ENCODE peak calls at places on chromosome 10, in six cellular contexts. One of them, this sample, is unnamed.

GRCh38 chr10:87658383-87658795 is 1.3 kb upstream of the PAPSS2 start:
- DNase-seq in GM23338: no peak
- DNase-seq in right atrium auricular region: no peak
- DNase-seq in skeletal muscle cell: no peak
- DNase-seq in aorta: no peak
- DNase-seq in fibroblast of pulmonary artery: no peak
- DNase-seq in this sample: no peak

GRCh38 chr10:129800-130199 is 5.5 kb upstream of the ZMYND11 start:
- DNase-seq in right atrium auricular region: no peak
- DNase-seq in fibroblast of pulmonary artery: no peak
- DNase-seq in aorta: no peak
- DNase-seq in GM23338: no peak
- DNase-seq in skeletal muscle cell: no peak
- DNase-seq in this sample: no peak

GRCh38 chr10:86646532-86646931 is 7.8 kb upstream of the OPN4 start:
- DNase-seq in fibroblast of pulmonary artery: no peak
- DNase-seq in right atrium auricular region: peak; percentile 40
- DNase-seq in aorta: no peak
- DNase-seq in skeletal muscle cell: no peak
- DNase-seq in GM23338: no peak
- DNase-seq in this sample: no peak

GRCh38 chr10:30433286-30433778 is 652 bp upstream of the MAP3K8 start:
- DNase-seq in right atrium auricular region: peak; percentile 95
- DNase-seq in aorta: peak; percentile 91
- DNase-seq in fibroblast of pulmonary artery: peak; percentile 86
- DNase-seq in skeletal muscle cell: no peak
- DNase-seq in GM23338: peak; percentile 87
- DNase-seq in this sample: peak; percentile 68

GRCh38 chr10:103765981-103766380 is 89.4 kb downstream of the SH3PXD2A start:
- DNase-seq in skeletal muscle cell: no peak
- DNase-seq in GM23338: no peak
- DNase-seq in aorta: no peak
- DNase-seq in right atrium auricular region: no peak
- DNase-seq in fibroblast of pulmonary artery: no peak
- DNase-seq in this sample: no peak

GRCh38 chr10:118276203-118276602 is 65.9 kb downstream of the FAM204A start:
- DNase-seq in fibroblast of pulmonary artery: no peak
- DNase-seq in skeletal muscle cell: no peak
- DNase-seq in right atrium auricular region: no peak
- DNase-seq in aorta: no peak
- DNase-seq in GM23338: no peak
- DNase-seq in this sample: peak; percentile 8

GRCh38 chr10:114174462-114175190 is 623 bp upstream of the CCDC186 start:
- DNase-seq in GM23338: peak; percentile 45
- DNase-seq in aorta: peak; percentile 66
- DNase-seq in right atrium auricular region: peak; percentile 78
- DNase-seq in skeletal muscle cell: peak; percentile 52
- DNase-seq in fibroblast of pulmonary artery: peak; percentile 53
- DNase-seq in this sample: peak; percentile 79

GRCh38 chr10:35182631-35183510 is 56.2 kb downstream of the CREM start:
- DNase-seq in skeletal muscle cell: no peak
- DNase-seq in aorta: no peak
- DNase-seq in fibroblast of pulmonary artery: no peak
- DNase-seq in right atrium auricular region: no peak
- DNase-seq in GM23338: no peak
- DNase-seq in this sample: no peak

GRCh38 chr10:96618648-96619047 is 31.8 kb upstream of the TM9SF3 start:
- DNase-seq in fibroblast of pulmonary artery: peak; percentile 55
- DNase-seq in right atrium auricular region: no peak
- DNase-seq in aorta: peak; percentile 50
- DNase-seq in skeletal muscle cell: no peak
- DNase-seq in GM23338: no peak
- DNase-seq in this sample: no peak

GRCh38 chr10:4656576-4657194 is 169.3 kb upstream of the AKR1E2 start:
- DNase-seq in aorta: no peak
- DNase-seq in right atrium auricular region: peak; percentile 79
- DNase-seq in skeletal muscle cell: no peak
- DNase-seq in GM23338: peak; percentile 84
- DNase-seq in fibroblast of pulmonary artery: peak; percentile 83
- DNase-seq in this sample: peak; percentile 86

GRCh38 chr10:133139561-133140065 is 20.4 kb upstream of the KNDC1 start:
- DNase-seq in skeletal muscle cell: no peak
- DNase-seq in GM23338: no peak
- DNase-seq in right atrium auricular region: no peak
- DNase-seq in aorta: peak; percentile 43
- DNase-seq in fibroblast of pulmonary artery: no peak
- DNase-seq in this sample: no peak

GRCh38 chr10:101272229-101272868 is 43.1 kb upstream of the LBX1 start:
- DNase-seq in skeletal muscle cell: no peak
- DNase-seq in fibroblast of pulmonary artery: peak; percentile 71
- DNase-seq in aorta: peak; percentile 67
- DNase-seq in GM23338: peak; percentile 90
- DNase-seq in right atrium auricular region: peak; percentile 67
- DNase-seq in this sample: peak; percentile 64

DNA sequence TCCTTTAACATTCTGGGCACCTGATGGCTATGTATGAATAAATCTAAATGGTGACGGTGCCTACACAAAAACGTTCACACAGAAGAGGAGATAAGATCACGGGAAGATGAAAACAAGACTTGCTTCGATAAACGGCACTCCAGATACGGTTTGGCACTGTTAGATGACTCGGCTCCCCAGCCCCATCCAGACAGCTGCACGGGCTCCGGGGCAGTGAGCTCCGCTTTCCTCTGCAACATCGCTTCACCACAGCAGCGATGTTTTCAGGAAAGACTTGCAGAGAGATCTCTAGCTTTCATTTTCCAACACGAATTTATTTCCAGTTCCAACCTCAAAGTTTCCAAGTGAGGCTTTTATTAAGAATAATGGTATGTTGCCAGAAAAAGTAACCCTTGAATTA is 132.1 kb downstream of the KLF6 start:
- DNase-seq in right atrium auricular region: no peak
- DNase-seq in aorta: no peak
- DNase-seq in GM23338: no peak
- DNase-seq in skeletal muscle cell: no peak
- DNase-seq in fibroblast of pulmonary artery: peak; percentile 31
- DNase-seq in this sample: peak; percentile 52
- H3K4me3 ChIP-seq in right atrium auricular region: no peak overlapping the region
- H3K4me3 ChIP-seq in aorta: peak overlapping the region; percentile 38
- H3K4me3 ChIP-seq in GM23338: no peak overlapping the region
- H3K4me3 ChIP-seq in skeletal muscle cell: peak overlapping the region; percentile 8
- H3K4me3 ChIP-seq in fibroblast of pulmonary artery: peak overlapping the region; percentile 32
- H3K4me3 ChIP-seq in this sample: peak overlapping the region; percentile 34

GRCh38 chr10:6162589-6163356 is 40.0 kb upstream of the PFKFB3 start:
- DNase-seq in aorta: peak; percentile 26
- DNase-seq in GM23338: peak; percentile 73
- DNase-seq in fibroblast of pulmonary artery: peak; percentile 50
- DNase-seq in right atrium auricular region: no peak
- DNase-seq in skeletal muscle cell: no peak
- DNase-seq in this sample: no peak
- H3K4me3 ChIP-seq in aorta: no peak overlapping the region
- H3K4me3 ChIP-seq in GM23338: peak overlapping the region; percentile 71
- H3K4me3 ChIP-seq in fibroblast of pulmonary artery: peak overlapping the region; percentile 46
- H3K4me3 ChIP-seq in right atrium auricular region: peak overlapping the region; percentile 24
- H3K4me3 ChIP-seq in skeletal muscle cell: peak overlapping the region; percentile 39
- H3K4me3 ChIP-seq in this sample: peak overlapping the region; percentile 30

GRCh38 chr10:84606428-84606827 is 278.0 kb downstream of the CCSER2 start:
- DNase-seq in fibroblast of pulmonary artery: no peak
- DNase-seq in aorta: no peak
- DNase-seq in GM23338: no peak
- DNase-seq in right atrium auricular region: no peak
- DNase-seq in skeletal muscle cell: no peak
- DNase-seq in this sample: no peak

GRCh38 chr10:84605802-84606201 is 277.4 kb downstream of the CCSER2 start:
- DNase-seq in GM23338: no peak
- DNase-seq in skeletal muscle cell: no peak
- DNase-seq in right atrium auricular region: no peak
- DNase-seq in aorta: no peak
- DNase-seq in fibroblast of pulmonary artery: no peak
- DNase-seq in this sample: peak; percentile 2

GRCh38 chr10:84607044-84607443 is 278.7 kb downstream of the CCSER2 start:
- DNase-seq in aorta: no peak
- DNase-seq in right atrium auricular region: no peak
- DNase-seq in fibroblast of pulmonary artery: no peak
- DNase-seq in skeletal muscle cell: no peak
- DNase-seq in GM23338: no peak
- DNase-seq in this sample: no peak

GRCh38 chr10:84607523-84607922 is 279.1 kb downstream of the CCSER2 start:
- DNase-seq in right atrium auricular region: no peak
- DNase-seq in aorta: no peak
- DNase-seq in GM23338: no peak
- DNase-seq in skeletal muscle cell: no peak
- DNase-seq in fibroblast of pulmonary artery: no peak
- DNase-seq in this sample: no peak

DNA sequence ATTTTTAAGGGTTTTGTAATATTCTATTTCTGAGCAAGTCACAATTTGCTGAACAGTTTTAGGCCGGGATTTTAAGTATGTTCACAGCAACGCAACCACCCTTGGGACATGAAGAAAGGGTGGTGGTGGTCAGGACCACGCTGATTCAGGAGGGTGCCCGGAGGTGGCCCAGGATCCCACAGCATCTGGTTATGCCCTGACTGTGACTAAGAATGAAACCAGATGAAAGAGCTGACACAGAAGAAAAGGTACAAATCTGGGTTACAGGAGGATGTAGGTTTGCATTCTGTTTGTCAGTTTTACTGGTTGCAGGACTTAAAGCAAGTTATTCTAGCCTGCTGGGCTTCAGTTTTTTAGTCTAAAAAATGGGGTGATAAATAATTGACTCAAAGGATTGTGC is 279.7 kb downstream of the CCSER2 start:
- DNase-seq in right atrium auricular region: no peak
- DNase-seq in fibroblast of pulmonary artery: no peak
- DNase-seq in aorta: no peak
- DNase-seq in skeletal muscle cell: no peak
- DNase-seq in GM23338: no peak
- DNase-seq in this sample: no peak
- H3K4me3 ChIP-seq in right atrium auricular region: no peak overlapping the region
- H3K4me3 ChIP-seq in fibroblast of pulmonary artery: no peak overlapping the region
- H3K4me3 ChIP-seq in aorta: no peak overlapping the region
- H3K4me3 ChIP-seq in skeletal muscle cell: no peak overlapping the region
- H3K4me3 ChIP-seq in GM23338: no peak overlapping the region
- H3K4me3 ChIP-seq in this sample: no peak overlapping the region

GRCh38 chr10:71375954-71376353 is 20.8 kb upstream of the CDH23 start:
- DNase-seq in GM23338: no peak
- DNase-seq in aorta: peak; percentile 16
- DNase-seq in right atrium auricular region: no peak
- DNase-seq in skeletal muscle cell: no peak
- DNase-seq in fibroblast of pulmonary artery: no peak
- DNase-seq in this sample: no peak
- H3K4me3 ChIP-seq in GM23338: no peak overlapping the region
- H3K4me3 ChIP-seq in aorta: no peak overlapping the region
- H3K4me3 ChIP-seq in right atrium auricular region: no peak overlapping the region
- H3K4me3 ChIP-seq in skeletal muscle cell: no peak overlapping the region
- H3K4me3 ChIP-seq in fibroblast of pulmonary artery: no peak overlapping the region
- H3K4me3 ChIP-seq in this sample: no peak overlapping the region

DNA sequence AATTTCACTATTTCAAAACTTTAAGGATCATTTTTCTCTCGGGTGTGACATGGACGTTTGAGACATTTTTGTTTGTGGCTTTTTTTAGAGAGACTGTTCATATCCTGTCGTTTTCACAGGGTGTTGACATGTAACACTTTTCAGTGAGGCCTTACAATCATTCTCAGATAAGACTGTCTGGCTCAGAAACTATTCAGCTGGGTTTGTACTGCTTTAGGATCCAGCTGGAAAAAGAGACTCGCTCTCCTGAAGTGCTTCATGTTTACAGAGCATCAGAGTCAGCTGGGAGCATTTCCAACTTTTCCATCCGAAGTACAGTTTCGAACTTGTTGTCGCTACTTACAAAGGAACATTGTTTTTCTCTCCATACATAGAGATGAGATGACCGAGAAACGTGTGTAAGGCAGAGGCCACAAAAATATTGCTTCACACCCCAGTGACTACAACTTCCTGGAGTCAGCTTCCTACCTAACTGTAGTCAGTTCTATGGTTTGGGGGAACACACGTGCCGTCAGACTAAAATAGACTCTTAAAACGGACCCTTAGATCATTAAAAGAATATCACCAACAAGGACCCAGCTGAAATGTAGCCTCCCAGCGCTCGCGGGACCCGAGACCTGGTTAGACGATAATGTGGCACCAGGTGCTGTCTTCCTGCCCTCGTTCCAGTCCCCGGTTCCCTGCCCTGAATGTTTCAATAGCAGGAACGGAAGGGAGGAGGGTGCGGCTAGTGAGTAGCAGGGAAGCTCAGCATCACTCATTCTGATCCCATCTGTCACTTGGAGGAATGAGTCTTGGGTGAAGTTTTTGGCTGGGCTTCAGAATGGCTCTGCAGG is 78.0 kb downstream of the MKI67 start:
- DNase-seq in aorta: peak; percentile 53
- DNase-seq in fibroblast of pulmonary artery: peak; percentile 91
- DNase-seq in right atrium auricular region: peak; percentile 67
- DNase-seq in GM23338: no peak
- DNase-seq in skeletal muscle cell: no peak
- DNase-seq in this sample: peak; percentile 53
- H3K4me3 ChIP-seq in aorta: no peak overlapping the region
- H3K4me3 ChIP-seq in fibroblast of pulmonary artery: peak overlapping the region; percentile 46
- H3K4me3 ChIP-seq in right atrium auricular region: peak overlapping the region; percentile 14
- H3K4me3 ChIP-seq in GM23338: no peak overlapping the region
- H3K4me3 ChIP-seq in skeletal muscle cell: no peak overlapping the region
- H3K4me3 ChIP-seq in this sample: no peak overlapping the region

GRCh38 chr10:49187044-49187484 is 1.1 kb downstream of the TMEM273 start:
- DNase-seq in aorta: no peak
- DNase-seq in skeletal muscle cell: no peak
- DNase-seq in fibroblast of pulmonary artery: no peak
- DNase-seq in right atrium auricular region: peak; percentile 60
- DNase-seq in GM23338: no peak
- DNase-seq in this sample: no peak
- H3K4me3 ChIP-seq in aorta: no peak overlapping the region
- H3K4me3 ChIP-seq in skeletal muscle cell: no peak overlapping the region
- H3K4me3 ChIP-seq in fibroblast of pulmonary artery: no peak overlapping the region
- H3K4me3 ChIP-seq in right atrium auricular region: peak overlapping the region; percentile 13
- H3K4me3 ChIP-seq in GM23338: no peak overlapping the region
- H3K4me3 ChIP-seq in this sample: no peak overlapping the region